ENCODE peak calls at places on chromosomes 1 and 21, in four cellular contexts. D is stimulated activated CD8-positive, alpha-beta memory T cell treated with anti-CD3 and anti-CD28 coated beads, Interleukin-12 subunit alpha, Interleukin-12 subunit beta, amount 100 ng/mL, for 4 hours; Y is amniotic epithelial cell; J is cerebellar cortex. W is an unnamed sample.

GRCh38 chr1:11882814-11883538 is 24.2 kb upstream of the NPPB start:
- DNase-seq in D (no peak), Y (peak; percentile 7), J (no peak), W (no peak)

GRCh38 chr1:53392460-53392859 is 64.6 kb upstream of the LRP8 start:
- DNase-seq in D (no peak), Y (no peak), J (no peak), W (no peak)

GRCh38 chr1:76068953-76069561 is 5.5 kb upstream of the ST6GALNAC3 start:
- DNase-seq in D (no peak), Y (no peak), J (no peak), W (no peak)

GRCh38 chr1:38834221-38834782 is 25.3 kb downstream of the RRAGC start:
- DNase-seq in D (no peak), Y (no peak), J (no peak), W (no peak)

GRCh38 chr1:206896261-206896660 is 982 bp upstream of the IL24 start:
- DNase-seq in D (no peak), Y (no peak), J (no peak), W (no peak)

GRCh38 chr1:67611841-67612240 is 73.2 kb upstream of the GADD45A start:
- DNase-seq in D (no peak), Y (no peak), J (no peak), W (no peak)

GRCh38 chr1:66364578-66365391 is 169.2 kb upstream of the SGIP1 start:
- DNase-seq in D (no peak), Y (peak; percentile 87), J (no peak), W (no peak)

GRCh38 chr1:69244211-69244610 is 323.5 kb upstream of the LRRC7 start:
- DNase-seq in D (no peak), Y (no peak), J (no peak), W (no peak)

GRCh38 chr1:67816506-67816905 is 16.8 kb downstream of the GNG12 start:
- DNase-seq in D (no peak), Y (no peak), J (no peak), W (no peak)

GRCh38 chr1:66366618-66367017 is 167.3 kb upstream of the SGIP1 start:
- DNase-seq in D (no peak), Y (no peak), J (no peak), W (no peak)

GRCh38 chr1:159936284-159936904 is 9.0 kb downstream of the IGSF9 start:
- DNase-seq in D (peak; percentile 62), Y (no peak), J (peak; percentile 37), W (no peak)

GRCh38 chr1:162187676-162188075 is 118.2 kb downstream of the NOS1AP start:
- DNase-seq in D (no peak), Y (peak; percentile 50), J (peak; percentile 54), W (no peak)

GRCh38 chr1:69737527-69738176 is 169.9 kb downstream of the LRRC7 start:
- DNase-seq in D (no peak), Y (peak; percentile 72), J (peak; percentile 42), W (no peak)

GRCh38 chr1:169047074-169047473 is 59.4 kb upstream of the ATP1B1 start:
- DNase-seq in D (no peak), Y (no peak), J (no peak), W (no peak)

GRCh38 chr1:225427249-225428065 is at the start of gene LBR:
- DNase-seq in D (no peak), Y (no peak), J (no peak), W (no peak)

GRCh38 chr1:197559655-197560054 is 215.6 kb downstream of the DENND1B start:
- DNase-seq in D (no peak), Y (no peak), J (no peak), W (no peak)

GRCh38 chr1:97145321-97145956 is 423.9 kb downstream of the PTBP2 start:
- DNase-seq in D (no peak), Y (peak; percentile 65), J (peak; percentile 5), W (no peak)

GRCh38 chr1:211684331-211684730 is 8.9 kb upstream of the NEK2 start:
- DNase-seq in D (no peak), Y (no peak), J (no peak), W (no peak)

GRCh38 chr1:241998412-241998921 is 431 bp downstream of the MAP1LC3C start:
- DNase-seq in D (peak; percentile 8), Y (peak; percentile 57), J (peak; percentile 41), W (no peak)

GRCh38 chr1:13809461-13810159 is 109.6 kb downstream of the PRDM2 start:
- DNase-seq in D (no peak), Y (no peak), J (no peak), W (no peak)

GRCh38 chr1:159141584-159142518 is 29.6 kb upstream of the CADM3 start:
- DNase-seq in D (no peak), Y (peak; percentile 64), J (peak; percentile 96), W (no peak)

GRCh38 chr1:116153692-116154031 is 42.5 kb downstream of the MAB21L3 start:
- DNase-seq in D (no peak), Y (no peak), J (no peak), W (no peak)

GRCh38 chr21:19326581-19327319 is 923.2 kb upstream of the TMPRSS15 start:
- DNase-seq in D (no peak), Y (no peak), J (no peak), W (no peak)

GRCh38 chr1:33410091-33410701 is 20.7 kb downstream of the PHC2 start:
- DNase-seq in D (no peak), Y (peak; percentile 75), J (peak; percentile 42), W (no peak)

GRCh38 chr1:101203812-101204540 is 32.8 kb upstream of the S1PR1 start:
- DNase-seq in D (no peak), Y (peak; percentile 62), J (peak; percentile 55), W (no peak)

GRCh38 chr1:181919729-181919991 is 141.9 kb downstream of the ZNF648 start:
- DNase-seq in D (no peak), Y (no peak), J (no peak), W (no peak)

W was measured in cortex of kidney.